ENCODE peak calls at places on chromosomes 3 and 15, in four cellular contexts. G, Z, J and E are unnamed samples.

GRCh38 chr3:129007792-129008191 is 6.7 kb downstream of the EFCC1 start:
- DNase-seq in Z (no peak), J (peak; percentile 82), G (no peak), E (no peak)

GRCh38 chr15:60740787-60741354 is 261.9 kb upstream of the ICE2 start:
- DNase-seq in Z (no peak), G (no peak), J (no peak), E (no peak)

GRCh38 chr3:45917146-45917885 is 25.9 kb upstream of the CXCR6 start:
- DNase-seq in Z (no peak), J (no peak), G (no peak), E (peak; percentile 25)

GRCh38 chr3:112001516-112001915 is 2.8 kb downstream of the TAGLN3 start:
- DNase-seq in Z (no peak), G (no peak), J (no peak), E (no peak)

GRCh38 chr3:141393151-141394076 is 25.1 kb downstream of the ZBTB38 start:
- DNase-seq in Z (no peak), J (no peak), G (peak; percentile 67), E (no peak)

GRCh38 chr3:190581041-190581501 is 67.2 kb downstream of the IL1RAP start:
- DNase-seq in J (no peak), Z (no peak), G (no peak), E (no peak)

GRCh38 chr3:156250550-156250949 is 130.2 kb downstream of the KCNAB1 start:
- DNase-seq in Z (no peak), G (no peak), J (no peak), E (no peak)

GRCh38 chr3:189355481-189356201 is 183.9 kb downstream of the TPRG1 start:
- DNase-seq in G (no peak), Z (no peak), J (no peak), E (peak; percentile 66)

GRCh38 chr3:107421170-107421792 is 44.0 kb downstream of the CCDC54 start:
- DNase-seq in G (no peak), Z (no peak), J (no peak), E (no peak)

GRCh38 chr3:174874258-174874657 is 15.1 kb downstream of the NAALADL2 start:
- DNase-seq in J (no peak), G (no peak), Z (no peak), E (no peak)

GRCh38 chr3:10845240-10845761 is 29.3 kb downstream of the SLC6A11 start:
- DNase-seq in Z (no peak), J (no peak), G (no peak), E (no peak)

GRCh38 chr3:129936757-129937156 is 37.8 kb upstream of the TRH start:
- DNase-seq in Z (peak; percentile 33), J (peak; percentile 62), G (peak; percentile 37), E (no peak)

GRCh38 chr3:196150481-196150880 is 60.7 kb downstream of the ZDHHC19 start:
- DNase-seq in Z (no peak), J (no peak), G (no peak), E (no peak)

GRCh38 chr15:91055548-91056331 is 33.3 kb upstream of the VPS33B start:
- DNase-seq in G (no peak), J (peak; percentile 72), Z (peak; percentile 45), E (no peak)

GRCh38 chr15:84634228-84634837 is 19.8 kb downstream of the WDR73 start:
- DNase-seq in J (no peak), G (no peak), Z (no peak), E (no peak)

GRCh38 chr3:11226042-11226370 is 46.2 kb upstream of the ATG7 start:
- DNase-seq in J (no peak), G (no peak), Z (no peak), E (no peak)

GRCh38 chr3:59286791-59287531 is 237.1 kb upstream of the CFAP20DC start:
- DNase-seq in Z (peak; percentile 22), G (no peak), J (no peak), E (no peak)

GRCh38 chr3:196661400-196661799 is 21.9 kb downstream of the NRROS start:
- DNase-seq in G (no peak), J (no peak), Z (no peak), E (no peak)

GRCh38 chr3:36201546-36201945 is 178.8 kb upstream of the STAC start:
- DNase-seq in J (no peak), Z (no peak), G (no peak), E (no peak)

GRCh38 chr3:42961633-42962032 is 17.5 kb upstream of the GASK1A start:
- DNase-seq in G (peak; percentile 47), J (no peak), Z (peak; percentile 29), E (no peak)

GRCh38 chr3:11568503-11569155 is 75.1 kb downstream of the VGLL4 start:
- DNase-seq in J (peak; percentile 93), G (peak; percentile 70), Z (peak; percentile 79), E (peak; percentile 88)

GRCh38 chr3:138944842-138945645 is 1.9 kb downstream of the FOXL2 start:
- DNase-seq in Z (no peak), J (no peak), G (peak; percentile 51), E (no peak)

GRCh38 chr3:138944136-138944658 is 2.7 kb downstream of the FOXL2 start:
- DNase-seq in J (no peak), G (no peak), Z (no peak), E (no peak)

GRCh38 chr3:138947303-138948121 is 495 bp downstream of the FOXL2NB start:
- DNase-seq in G (no peak), J (no peak), Z (no peak), E (no peak)

GRCh38 chr3:138946554-138947302 is at the start of the genes FOXL2 and FOXL2NB:
- DNase-seq in J (no peak), Z (no peak), G (peak; percentile 95), E (no peak)

DNA sequence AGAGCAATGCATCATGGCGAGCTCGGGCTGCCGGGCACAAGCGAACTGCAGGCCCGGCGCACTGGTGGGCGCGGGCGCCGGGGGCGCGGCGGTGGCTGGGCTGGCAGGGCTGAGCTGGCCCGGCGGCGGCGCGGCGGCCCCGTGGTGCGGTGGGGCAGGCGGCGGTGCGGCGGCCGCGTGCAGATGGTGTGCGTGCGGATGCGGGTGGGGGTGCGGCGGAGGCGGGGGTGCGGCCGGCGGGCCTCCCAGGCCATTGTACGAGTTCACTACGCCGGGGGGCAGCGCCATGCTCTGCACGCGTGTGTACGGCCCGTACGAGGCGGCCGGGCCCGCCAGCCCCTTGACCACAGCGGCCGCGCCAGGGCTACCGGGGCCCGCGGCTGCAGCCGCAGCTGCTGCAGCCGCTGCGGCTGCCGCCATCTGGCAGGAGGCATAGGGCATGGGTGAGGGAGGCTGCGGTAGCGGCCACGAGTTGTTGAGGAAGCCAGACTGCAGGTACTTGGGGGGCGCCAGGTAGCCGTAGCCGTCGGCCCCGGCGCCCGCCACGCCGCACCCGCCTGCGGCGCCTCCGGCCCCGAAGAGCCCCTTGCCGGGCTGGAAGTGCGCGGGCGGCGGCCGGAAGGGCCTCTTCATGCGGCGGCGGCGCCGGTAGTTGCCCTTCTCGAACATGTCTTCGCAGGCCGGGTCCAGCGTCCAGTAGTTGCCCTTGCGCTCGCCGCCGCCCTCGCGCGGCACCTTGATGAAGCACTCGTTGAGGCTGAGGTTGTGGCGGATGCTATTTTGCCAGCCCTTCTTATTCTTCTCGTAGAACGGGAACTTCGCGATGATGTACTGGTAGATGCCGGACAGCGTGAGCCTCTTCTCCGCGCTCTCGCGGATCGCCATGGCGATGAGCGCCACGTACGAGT is 1.0 kb downstream of the FOXL2 start:
- DNase-seq in G (peak; percentile 63), J (no peak), Z (no peak), E (no peak)
- H3K4me3 ChIP-seq in G (peak overlapping the region; percentile 75), J (peak overlapping the region; percentile 35), Z (peak overlapping the region; percentile 59), E (peak overlapping the region; percentile 31)

DNA sequence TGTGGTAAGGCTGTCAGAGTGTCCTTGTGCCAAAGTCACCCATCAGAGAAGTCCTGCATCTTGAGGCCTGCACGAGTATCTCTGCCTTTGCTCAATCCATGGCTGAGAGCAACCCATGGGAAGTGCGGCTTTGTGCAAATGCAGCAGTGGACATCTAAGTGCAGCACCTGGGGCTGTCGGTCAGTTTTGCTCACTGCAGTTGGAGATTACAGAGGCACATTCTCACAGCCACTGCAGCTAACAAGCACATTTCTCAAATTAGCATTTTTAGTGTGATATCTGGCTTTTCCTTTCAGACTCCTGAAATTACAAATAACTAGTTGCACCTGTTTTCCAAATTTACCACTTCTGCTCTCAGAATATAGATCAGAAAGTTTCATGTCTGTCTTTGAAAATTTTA is 81.5 kb upstream of the DAZL start:
- DNase-seq in Z (no peak), J (no peak), G (no peak), E (no peak)
- H3K9me3 ChIP-seq in Z (no peaks in the 10 kb centered on the region), J (no peaks in the 10 kb centered on the region), G (no peaks in the 10 kb centered on the region), E (no peaks in the 10 kb centered on the region)

DNA sequence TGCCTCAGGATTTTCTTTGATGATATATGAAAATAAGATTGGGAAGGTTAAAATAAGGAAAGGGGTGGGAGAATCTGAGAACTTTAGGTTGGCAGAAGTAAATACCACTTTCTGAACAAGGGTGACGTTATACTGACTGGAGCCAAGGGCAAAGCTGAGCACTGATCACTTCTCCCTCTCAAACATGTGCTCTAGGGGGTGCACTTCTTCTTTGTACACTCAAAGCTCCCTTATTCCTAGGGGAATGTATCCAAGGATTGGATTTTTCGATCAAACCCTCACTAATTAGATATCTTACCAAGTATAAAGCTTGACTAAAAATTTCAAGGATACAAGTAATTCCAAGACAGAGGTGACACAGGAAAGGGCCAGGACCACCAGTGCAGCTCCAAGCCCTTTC is 243.9 kb upstream of the UMPS start:
- DNase-seq in J (no peak), Z (no peak), G (no peak), E (no peak)
- TF ChIP-seq CTCF in J (no peak), Z (peak; percentile 5), G (no peak), E (peak; percentile 19)

GRCh38 chr3:123446610-123447109 is 2.2 kb downstream of the ADCY5 start:
- DNase-seq in Z (no peak), J (no peak), G (no peak), E (no peak)

GRCh38 chr3:123444023-123444422 is 4.9 kb downstream of the ADCY5 start:
- DNase-seq in J (no peak), G (no peak), Z (no peak), E (no peak)

GRCh38 chr3:123444744-123445143 is 4.1 kb downstream of the ADCY5 start:
- DNase-seq in G (no peak), Z (no peak), J (no peak), E (no peak)

GRCh38 chr3:123446210-123446609 is 2.7 kb downstream of the ADCY5 start:
- DNase-seq in Z (no peak), J (no peak), G (no peak), E (no peak)

DNA sequence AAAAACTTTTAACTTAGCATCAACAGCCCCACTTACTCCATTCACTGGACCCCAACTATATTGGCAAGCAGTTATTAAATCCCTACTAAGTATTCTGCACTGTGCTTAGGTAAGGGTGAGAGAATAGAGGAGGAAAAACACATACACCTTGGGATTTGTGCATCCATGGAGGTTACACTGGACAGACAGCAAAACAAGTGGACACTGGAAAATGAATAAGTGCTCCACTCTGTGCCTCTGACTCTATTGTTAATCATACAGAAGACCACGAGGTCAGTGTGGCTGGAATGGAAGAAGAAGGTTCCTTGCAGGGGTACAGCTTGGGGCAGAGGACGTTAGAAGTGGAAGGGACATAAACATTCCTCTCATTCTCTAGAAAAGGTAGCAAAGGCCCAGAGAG is 3.2 kb downstream of the ADCY5 start:
- DNase-seq in Z (no peak), G (no peak), J (no peak), E (no peak)
- H3K4me3 ChIP-seq in Z (peak overlapping the region; percentile 63), G (no peak overlapping the region), J (peak overlapping the region; percentile 76), E (no peak overlapping the region)

GRCh38 chr3:1251282-1252060 is 158.6 kb downstream of the CNTN6 start:
- DNase-seq in J (no peak), Z (no peak), G (no peak), E (no peak)
- H3K9me3 ChIP-seq in J (no peaks in the 10 kb centered on the region), Z (no peaks in the 10 kb centered on the region), G (no peaks in the 10 kb centered on the region), E (no peaks in the 10 kb centered on the region)

GRCh38 chr3:53426918-53427317 is 67.5 kb upstream of the CACNA1D start:
- DNase-seq in Z (no peak), J (no peak), G (no peak), E (no peak)
- TF ChIP-seq CTCF in Z (no peak), J (no peak), G (no peak), E (no peak)

GRCh38 chr3:182482692-182483091 is 310.6 kb upstream of the ATP11B start:
- DNase-seq in J (no peak), G (no peak), Z (no peak), E (no peak)
- H3K4me3 ChIP-seq in J (no peak overlapping the region), G (no peak overlapping the region), Z (no peak overlapping the region), E (no peak overlapping the region)